ENCODE peak calls at places on chromosomes 12 and 14, in five cellular contexts. Z is activated T-cell treated with anti-CD3 and anti-CD28 coated beads for 1 hour, L is skeletal muscle cell, E is right lobe of liver, B is mucosa of descending colon. M is an unnamed sample.

GRCh38 chr14:73462078-73462715 is 3.9 kb upstream of the NUMB start:
- DNase-seq in L (no peak), B (peak), Z (no peak), E (peak), M (no peak)

GRCh38 chr12:49972122-49972521 is 625 bp upstream of the AQP6 start:
- DNase-seq in E (no peak), Z (no peak), B (no peak), L (no peak), M (no peak)

GRCh38 chr12:117003883-117004404 is 93.2 kb downstream of the FBXW8 start:
- DNase-seq in L (no peak), B (no peak), E (no peak), Z (no peak), M (no peak)

GRCh38 chr12:71397433-71397954 is 42.1 kb upstream of the LGR5 start:
- DNase-seq in E (no peak), L (no peak), Z (no peak), B (no peak), M (peak)

GRCh38 chr12:76915381-76916169 is 36.8 kb upstream of the CSRP2 start:
- DNase-seq in Z (no peak), B (no peak), L (no peak), E (no peak), M (peak)

GRCh38 chr12:119258149-119258548 is 76.4 kb upstream of the CCDC60 start:
- DNase-seq in Z (no peak), L (no peak), E (no peak), B (no peak), M (no peak)

GRCh38 chr12:66638666-66639065 is 40.2 kb downstream of the GRIP1 start:
- DNase-seq in L (no peak), B (no peak), E (no peak), Z (no peak), M (no peak)

GRCh38 chr14:69796797-69797500 is at the start of gene SLC10A1:
- DNase-seq in L (no peak), B (no peak), E (peak), Z (no peak), M (no peak)

GRCh38 chr12:58877243-58877743 is 43.0 kb downstream of the LRIG3 start:
- DNase-seq in L (peak), E (peak), B (peak), Z (no peak), M (peak)

GRCh38 chr12:26631846-26632245 is 201.1 kb downstream of the ITPR2 start:
- DNase-seq in E (no peak), B (no peak), Z (no peak), L (peak), M (peak)

GRCh38 chr14:55411426-55412389 is at the start of gene ATG14:
- DNase-seq in Z (peak), E (peak), B (peak), L (peak), M (peak)

GRCh38 chr12:123132951-123133619 is 17.8 kb downstream of the PITPNM2 start:
- DNase-seq in Z (no peak), B (no peak), L (no peak), E (no peak), M (no peak)

GRCh38 chr12:120709976-120710804 is at the start of gene UNC119B:
- DNase-seq in Z (peak), E (peak), L (no peak), B (peak), M (no peak)

GRCh38 chr14:31252865-31253264 is 45.3 kb upstream of the HECTD1 start:
- DNase-seq in B (no peak), E (no peak), Z (no peak), L (no peak), M (no peak)

GRCh38 chr12:68804654-68805591 is 3.1 kb upstream of the MDM2 start:
- DNase-seq in B (no peak), Z (no peak), L (no peak), E (peak), M (no peak)

GRCh38 chr12:53495903-53496751 is 3.1 kb downstream of the MAP3K12 start:
- DNase-seq in E (peak), B (peak), L (peak), Z (no peak), M (no peak)

GRCh38 chr12:40970320-40970907 is 217.7 kb upstream of the PDZRN4 start:
- DNase-seq in Z (no peak), E (no peak), L (no peak), B (no peak), M (no peak)

GRCh38 chr12:114447274-114447716 is 41.4 kb upstream of the TBX5 start:
- DNase-seq in Z (no peak), E (no peak), L (no peak), B (no peak), M (no peak)

GRCh38 chr12:9741726-9742125 is 8.8 kb upstream of the CLECL1 start:
- DNase-seq in L (no peak), E (no peak), B (peak), Z (no peak), M (no peak)

GRCh38 chr12:107845980-107846659 is 71.6 kb downstream of the ASCL4 start:
- DNase-seq in B (no peak), L (no peak), E (no peak), Z (no peak), M (no peak)

GRCh38 chr14:92160619-92161018 is 38.9 kb downstream of the CPSF2 start:
- DNase-seq in Z (no peak), L (peak), B (no peak), E (no peak), M (peak)

GRCh38 chr14:91929700-91930099 is 17.8 kb downstream of the FBLN5 start:
- DNase-seq in B (no peak), Z (no peak), L (no peak), E (no peak), M (no peak)

GRCh38 chr14:58082491-58083098 is 69.4 kb downstream of the ARMH4 start:
- DNase-seq in L (peak), E (no peak), B (no peak), Z (no peak), M (peak)

GRCh38 chr12:79275631-79276030 is 411.1 kb downstream of the SYT1 start:
- DNase-seq in B (no peak), L (no peak), Z (no peak), E (no peak), M (no peak)

M was measured in GM04503.